ENCODE peak calls at places on chromosomes 11 and 22, in seven cellular contexts. H, C, F, A, T, Y and I are unnamed samples. For H3K4me1, the result is how much of the 10 kb centered on the place peaks cover.

GRCh38 chr11:33542921-33543320 is 157.7 kb downstream of the C11orf91 start:
- DNase-seq in H (peak), C (peak), F (peak), A (peak), T (peak), Y (no peak), I (peak)

GRCh38 chr11:8218840-8219239 is 44.8 kb downstream of the LMO1 start:
- DNase-seq in H (no peak), C (no peak), F (no peak), A (no peak), T (no peak), Y (no peak), I (no peak)

GRCh38 chr11:113615773-113616172 is 90.3 kb downstream of the TMPRSS5 start:
- DNase-seq in H (no peak), C (no peak), F (no peak), A (no peak), T (no peak), Y (no peak), I (no peak)

GRCh38 chr11:72430743-72431570 is 3.4 kb downstream of the CLPB start:
- DNase-seq in H (peak), C (peak), F (peak), A (peak), T (peak), Y (no peak), I (peak)

GRCh38 chr11:133919330-133920108 is 37.2 kb downstream of the IGSF9B start:
- DNase-seq in H (no peak), C (no peak), F (peak), A (no peak), T (no peak), Y (no peak), I (no peak)

GRCh38 chr11:106533046-106533445 is 455.6 kb downstream of the AASDHPPT start:
- DNase-seq in H (no peak), C (no peak), F (no peak), A (no peak), T (no peak), Y (no peak), I (no peak)

GRCh38 chr11:102469196-102469821 is 16.7 kb upstream of the TMEM123 start:
- DNase-seq in H (no peak), C (no peak), F (no peak), A (no peak), T (no peak), Y (no peak), I (peak)

GRCh38 chr22:39725351-39726035 is 154.9 kb downstream of the CACNA1I start:
- DNase-seq in H (no peak), C (no peak), F (no peak), A (no peak), T (no peak), Y (no peak), I (no peak)

GRCh38 chr11:96075532-96075959 is 151.6 kb upstream of the MTMR2 start:
- DNase-seq in H (no peak), C (no peak), F (no peak), A (no peak), T (peak), Y (no peak), I (no peak)

GRCh38 chr11:16013649-16014275 is 342.6 kb downstream of the SOX6 start:
- DNase-seq in H (no peak), C (no peak), F (no peak), A (no peak), T (no peak), Y (no peak), I (peak)

GRCh38 chr22:27783436-27784098 is 18.0 kb downstream of the MN1 start:
- DNase-seq in H (no peak), C (no peak), F (no peak), A (no peak), T (no peak), Y (no peak), I (no peak)

GRCh38 chr11:105642870-105643269 is 33.0 kb downstream of the GRIA4 start:
- DNase-seq in H (no peak), C (no peak), F (no peak), A (no peak), T (no peak), Y (no peak), I (no peak)

GRCh38 chr11:69055598-69056516 is 7.1 kb downstream of the TPCN2 start:
- DNase-seq in H (peak), C (peak), F (no peak), A (peak), T (no peak), Y (peak), I (no peak)

GRCh38 chr11:134572741-134573675 is 161.0 kb upstream of the B3GAT1 start:
- DNase-seq in H (no peak), C (no peak), F (no peak), A (no peak), T (no peak), Y (no peak), I (no peak)

GRCh38 chr11:12200359-12201015 is 90.1 kb downstream of the MICAL2 start:
- DNase-seq in H (no peak), C (no peak), F (no peak), A (peak), T (peak), Y (no peak), I (no peak)

GRCh38 chr11:19735512-19735911 is 22.9 kb downstream of the NAV2 start:
- DNase-seq in H (no peak), C (no peak), F (no peak), A (no peak), T (no peak), Y (no peak), I (no peak)

GRCh38 chr11:2724653-2725366 is 25.0 kb upstream of the KCNQ1OT1 start:
- DNase-seq in H (no peak), C (no peak), F (no peak), A (no peak), T (no peak), Y (no peak), I (no peak)

GRCh38 chr11:76617553-76618265 is 52.8 kb downstream of the LRRC32 start:
- DNase-seq in H (no peak), C (no peak), F (no peak), A (no peak), T (no peak), Y (no peak), I (no peak)

GRCh38 chr11:22197139-22197893 is 4.4 kb downstream of the ANO5 start:
- DNase-seq in H (no peak), C (no peak), F (no peak), A (no peak), T (no peak), Y (no peak), I (no peak)

GRCh38 chr11:45663486-45664375 is 1.7 kb downstream of the CHST1 start:
- DNase-seq in H (no peak), C (no peak), F (no peak), A (no peak), T (no peak), Y (no peak), I (peak)

GRCh38 chr11:110297082-110297725 is 790 bp upstream of the RDX start:
- DNase-seq in H (no peak), C (no peak), F (no peak), A (no peak), T (no peak), Y (no peak), I (peak)

GRCh38 chr11:111530091-111530490 is 10.4 kb upstream of the LAYN start:
- DNase-seq in H (no peak), C (no peak), F (no peak), A (no peak), T (peak), Y (no peak), I (peak)
- H3K4me1 ChIP-seq in H (under half), C (under half), F (under half), A (under half), T (under half), Y (under half), I (under half)

DNA sequence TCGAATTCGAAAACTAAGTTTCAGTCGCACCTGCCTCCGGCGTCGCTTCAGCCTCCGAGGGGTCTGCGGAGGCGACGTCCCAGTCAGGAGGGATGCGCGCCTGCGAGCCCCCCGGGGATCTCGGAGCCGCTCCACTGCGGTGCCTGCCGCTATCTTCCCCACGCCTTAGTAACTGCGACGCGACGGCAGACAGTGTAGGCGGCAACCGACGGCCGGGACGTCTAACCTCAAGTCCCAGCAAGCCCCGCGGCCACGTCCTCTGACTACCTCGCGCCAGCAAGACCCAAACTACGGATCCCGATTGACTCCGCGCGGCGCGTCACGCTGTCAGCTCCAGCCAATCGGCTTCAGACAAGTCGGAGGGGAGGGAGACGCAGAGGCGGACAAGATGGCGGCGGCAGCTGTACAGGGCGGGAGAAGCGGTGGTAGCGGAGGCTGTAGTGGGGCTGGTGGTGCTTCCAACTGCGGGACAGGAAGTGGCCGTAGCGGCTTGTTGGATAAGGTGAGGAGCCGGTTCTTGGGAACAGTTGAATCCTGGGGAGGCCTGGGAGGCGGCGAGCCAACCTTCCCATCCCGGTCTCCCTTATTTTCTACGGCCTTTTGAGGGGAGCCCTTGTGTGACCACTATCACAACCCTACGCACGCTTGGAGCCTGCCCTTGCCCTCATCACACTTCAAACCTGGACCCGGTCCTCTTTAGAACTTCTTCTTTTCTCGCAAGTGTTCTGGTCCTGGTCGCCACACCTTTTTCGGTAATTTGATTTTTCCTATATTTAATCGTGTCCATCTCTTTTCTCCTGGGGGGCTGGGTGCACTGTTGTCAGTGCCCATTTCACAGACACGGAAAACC is at the start of the genes SPCS2 and XRRA1:
- DNase-seq in H (peak), C (peak), F (peak), A (peak), T (peak), Y (peak), I (peak)
- H3K4me1 ChIP-seq in H (under half), C (under half), F (under half), A (under half), T (under half), Y (under half), I (under half)

GRCh38 chr22:43291381-43291780 is 51.8 kb downstream of the SCUBE1 start:
- DNase-seq in H (no peak), C (no peak), F (no peak), A (no peak), T (no peak), Y (no peak), I (no peak)
- H3K4me1 ChIP-seq in H (under half), C (under half), F (under half), A (half or more), T (under half), Y (under half), I (under half)

DNA sequence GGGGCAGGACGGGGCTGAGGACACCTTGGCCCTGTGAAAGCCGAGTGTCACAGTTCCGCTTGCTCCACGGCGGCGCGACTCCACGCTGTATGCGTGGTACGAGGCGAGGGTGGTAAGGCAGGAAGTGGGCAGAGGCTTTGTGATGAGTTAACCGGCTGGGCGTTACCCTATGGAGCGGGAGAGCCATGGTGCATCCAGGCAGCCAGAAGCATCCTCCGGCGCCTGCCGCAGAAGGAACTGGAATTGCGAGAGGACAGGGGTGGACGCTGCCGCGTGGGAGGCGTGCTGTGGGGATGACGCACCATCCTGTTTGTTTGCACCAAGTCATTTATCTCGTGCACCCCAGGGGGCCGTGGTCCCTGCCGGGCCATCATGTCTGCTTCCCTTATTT is 643.9 kb downstream of the BRD1 start:
- DNase-seq in H (no peak), C (no peak), F (no peak), A (no peak), T (no peak), Y (no peak), I (no peak)
- H3K4me1 ChIP-seq in H (under half), C (under half), F (under half), A (under half), T (under half), Y (under half), I (under half)

DNA sequence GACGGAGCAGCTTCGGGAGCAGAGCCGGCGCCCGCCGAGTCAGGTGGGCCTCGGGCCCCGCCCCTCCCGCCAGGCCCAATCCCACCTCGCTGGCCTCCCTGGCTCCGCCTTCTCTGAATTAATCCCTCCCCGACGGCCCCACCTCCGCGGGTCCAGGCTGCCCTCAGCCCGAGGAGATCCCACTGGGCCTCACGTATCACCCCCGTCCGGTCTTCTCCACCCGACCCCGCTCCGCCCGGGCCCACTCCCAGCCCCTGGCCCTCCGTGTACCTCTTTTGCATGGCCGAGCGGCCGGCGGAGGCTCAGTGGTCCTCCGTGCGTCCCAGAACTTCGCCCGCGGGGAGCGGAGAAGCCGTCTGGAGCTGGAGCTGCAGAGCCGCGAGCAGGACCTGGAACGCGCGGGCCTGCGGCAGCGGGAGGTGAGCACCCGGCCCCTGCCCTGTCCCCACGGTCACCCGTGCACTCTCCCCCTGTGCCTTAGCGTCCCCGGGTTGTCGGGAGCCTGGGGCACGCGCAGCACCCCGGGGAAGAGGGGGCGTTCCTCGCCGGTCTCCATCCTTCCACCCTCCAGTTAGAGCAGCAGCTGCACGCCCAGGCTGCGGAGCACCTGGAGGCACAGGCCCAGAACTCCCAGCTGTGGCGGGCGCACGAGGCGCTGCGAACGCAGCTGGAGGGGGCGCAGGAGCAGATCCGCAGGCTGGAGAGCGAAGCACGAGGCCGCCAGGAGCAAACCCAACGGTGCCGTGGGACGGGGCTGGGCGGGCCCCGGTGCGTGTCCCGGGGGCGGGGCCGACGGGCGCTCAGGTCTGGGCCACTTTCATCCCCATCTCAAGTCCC is 2.2 kb upstream of the CD151 start:
- DNase-seq in H (peak), C (peak), F (no peak), A (peak), T (peak), Y (no peak), I (peak)
- H3K4me1 ChIP-seq in H (half or more), C (half or more), F (under half), A (under half), T (half or more), Y (under half), I (half or more)

GRCh38 chr22:50520826-50521453 is 4.5 kb downstream of the SCO2 start:
- DNase-seq in H (no peak), C (no peak), F (no peak), A (no peak), T (no peak), Y (no peak), I (no peak)
- H3K4me1 ChIP-seq in H (under half), C (under half), F (under half), A (under half), T (under half), Y (under half), I (under half)

DNA sequence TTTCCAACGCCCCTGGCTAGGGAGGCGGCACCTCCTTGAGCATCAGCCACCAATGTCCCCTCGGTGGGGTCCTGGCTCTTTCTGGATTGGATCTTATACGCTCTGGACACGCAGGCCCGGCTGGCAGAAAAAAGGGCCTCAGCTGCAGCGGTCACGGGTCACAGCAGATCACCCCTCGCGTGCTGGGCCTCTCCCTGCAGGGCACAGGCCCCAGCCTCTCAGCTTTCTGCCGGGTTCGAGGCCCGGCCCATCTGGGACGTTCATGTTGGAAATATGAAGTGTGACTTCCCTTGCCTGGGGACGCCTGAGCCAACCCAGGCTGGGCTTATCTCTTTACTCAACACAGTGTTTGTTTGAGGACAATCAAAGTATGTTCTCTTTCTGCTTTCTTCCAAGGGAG is 38.5 kb downstream of the ADAMTS15 start:
- DNase-seq in H (no peak), C (peak), F (no peak), A (no peak), T (no peak), Y (no peak), I (no peak)
- H3K4me1 ChIP-seq in H (under half), C (under half), F (under half), A (under half), T (under half), Y (under half), I (under half)

DNA sequence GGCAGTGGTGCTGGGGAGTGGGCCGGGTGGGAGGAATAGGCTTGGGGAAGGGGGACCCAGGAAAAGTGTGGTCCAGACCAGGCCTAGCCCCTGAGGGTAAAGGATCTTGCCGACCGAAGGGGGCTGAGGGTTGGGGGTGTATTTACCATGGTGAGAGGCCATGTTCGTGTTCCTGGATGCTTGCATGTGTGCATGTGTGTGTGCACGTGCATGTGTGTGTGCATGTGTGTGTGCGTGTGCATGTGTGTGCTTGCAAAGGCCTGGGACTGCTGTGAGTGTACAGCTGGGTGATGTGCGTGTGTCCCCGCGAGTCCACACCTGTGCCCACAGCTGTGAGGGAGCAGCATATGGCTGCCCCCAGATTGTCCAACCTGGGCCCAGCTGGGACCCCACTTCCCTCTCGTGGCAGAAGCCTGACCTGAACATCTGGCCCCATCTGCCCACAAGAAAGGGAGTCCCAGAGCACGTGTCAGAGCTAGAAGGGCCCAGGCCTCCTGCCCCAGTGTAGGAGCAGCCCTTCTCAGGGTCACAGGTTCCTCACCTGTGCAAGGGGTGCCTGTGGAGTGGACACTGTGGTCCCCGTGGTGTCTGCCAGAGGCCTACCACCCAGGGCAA is 8.4 kb upstream of the CD248 start:
- DNase-seq in H (no peak), C (no peak), F (no peak), A (no peak), T (no peak), Y (no peak), I (peak)
- H3K4me1 ChIP-seq in H (half or more), C (under half), F (under half), A (under half), T (under half), Y (under half), I (under half)

GRCh38 chr11:130766650-130767297 is 149.5 kb downstream of the SNX19 start:
- DNase-seq in H (no peak), C (no peak), F (no peak), A (no peak), T (no peak), Y (no peak), I (no peak)
- H3K4me1 ChIP-seq in H (under half), C (under half), F (under half), A (under half), T (under half), Y (under half), I (under half)